ENCODE peak calls at places on chromosomes 5 and 9, in nine cellular contexts. E is nephron progenitor cell; K is choroid plexus epithelial cell; Y is CD4-positive, alpha-beta T cell; U is kidney glomerular epithelial cell; Z is HFFc6; X is hippocampal formation; L is HAP-1; A is stimulated activated CD4-positive, alpha-beta T cell treated with anti-CD3 and anti-CD28 coated beads, Interleukin-15, amount 100 ng/mL, for 1 hour. H is an unnamed sample.

GRCh38 chr9:38057416-38058195 is 11.4 kb downstream of the SHB start:
- DNase-seq in K (no peak), X (no peak), Y (no peak), E (no peak), Z (no peak), A (no peak), L (no peak), U (peak), H (no peak)

GRCh38 chr5:1718669-1719068 is 81.0 kb downstream of the MRPL36 start:
- DNase-seq in L (no peak), Z (no peak), E (no peak), A (no peak), U (no peak), K (peak), Y (no peak), X (no peak), H (no peak)

GRCh38 chr5:178476531-178476930 is 113.7 kb downstream of the COL23A1 start:
- DNase-seq in X (no peak), E (no peak), L (no peak), A (no peak), Z (no peak), U (no peak), K (no peak), Y (no peak), H (no peak)

GRCh38 chr5:150317048-150318003 is 14.6 kb upstream of the ARSI start:
- DNase-seq in U (peak), X (no peak), E (peak), K (peak), L (no peak), Y (no peak), A (no peak), Z (peak), H (peak)

GRCh38 chr9:86749530-86750275 is 197.6 kb downstream of the GAS1 start:
- DNase-seq in L (no peak), A (no peak), E (no peak), K (peak), U (peak), Y (no peak), Z (peak), X (peak), H (peak)

GRCh38 chr5:911601-912000 is 18.9 kb downstream of the TRIP13 start:
- DNase-seq in Z (peak), E (no peak), Y (no peak), U (no peak), K (peak), A (no peak), L (no peak), X (no peak), H (peak)

GRCh38 chr5:14920121-14920520 is 48.5 kb upstream of the ANKH start:
- DNase-seq in X (no peak), Y (no peak), U (no peak), E (no peak), A (no peak), Z (no peak), L (no peak), K (no peak), H (peak)

GRCh38 chr5:173916233-173916632 is 28.1 kb downstream of the CPEB4 start:
- DNase-seq in U (no peak), X (no peak), E (no peak), L (no peak), Y (no peak), Z (no peak), A (no peak), K (no peak), H (no peak)

H was measured in HCEC 1CT.